ENCODE peak calls at places on chromosomes 13 and 19, in seven cellular contexts. N is stimulated activated CD8-positive, alpha-beta memory T cell treated with anti-CD3 and anti-CD28 coated beads, Interleukin-7, amount 100 ng/mL, for 24 hours; K is left colon; G is hippocampal formation; O is amygdala; M is epithelial cell of esophagus; C is kidney tubule cell. U is an unnamed sample.

GRCh38 chr19:33946535-33947323 is 150.1 kb downstream of the KCTD15 start:
- DNase-seq in C (no peak), G (no peak), K (no peak), N (no peak), M (no peak), O (no peak), U (no peak)

GRCh38 chr19:18612051-18612771 is 459 bp upstream of the TMEM59L start:
- DNase-seq in N (no peak), M (no peak), C (no peak), G (no peak), O (no peak), K (no peak), U (no peak)

GRCh38 chr19:50258918-50259372 is 55.5 kb downstream of the MYH14 start:
- DNase-seq in G (no peak), K (no peak), N (peak; percentile 11), M (no peak), O (no peak), C (no peak), U (no peak)

GRCh38 chr13:28322256-28322895 is 172.6 kb downstream of the FLT1 start:
- DNase-seq in C (no peak), G (no peak), K (no peak), N (no peak), O (no peak), M (no peak), U (no peak)

GRCh38 chr13:49938921-49939320 is 2.8 kb upstream of the SPRYD7 start:
- DNase-seq in O (no peak), C (no peak), N (no peak), M (no peak), G (no peak), K (peak; percentile 85), U (no peak)

GRCh38 chr13:44516771-44517170 is 59.4 kb downstream of the TSC22D1 start:
- DNase-seq in C (peak; percentile 28), K (no peak), G (no peak), M (peak; percentile 27), O (no peak), N (no peak), U (no peak)

GRCh38 chr19:44611812-44612295 is 1.5 kb upstream of the IGSF23 start:
- DNase-seq in K (no peak), O (no peak), N (no peak), C (no peak), M (no peak), G (no peak), U (no peak)

GRCh38 chr19:888615-889385 is 4.2 kb downstream of the MED16 start:
- DNase-seq in C (no peak), M (no peak), G (no peak), O (no peak), N (no peak), K (no peak), U (no peak)

GRCh38 chr19:2540646-2541454 is 64.9 kb downstream of the GADD45B start:
- DNase-seq in C (peak; percentile 99), G (no peak), K (peak; percentile 80), M (peak; percentile 97), O (no peak), N (no peak), U (peak; percentile 94)

GRCh38 chr13:67133476-67133875 is 96.7 kb downstream of the PCDH9 start:
- DNase-seq in O (no peak), C (no peak), G (no peak), K (no peak), M (no peak), N (no peak), U (no peak)

GRCh38 chr13:47764817-47765216 is 236.3 kb downstream of the SUCLA2 start:
- DNase-seq in G (no peak), O (no peak), K (no peak), M (no peak), C (no peak), N (no peak), U (no peak)

GRCh38 chr13:51000058-51000457 is 90.5 kb downstream of the RNASEH2B start:
- DNase-seq in C (no peak), M (no peak), N (no peak), O (no peak), G (no peak), K (no peak), U (no peak)

GRCh38 chr13:68584776-68585175 is 1354.6 kb upstream of the PCDH9 start:
- DNase-seq in K (no peak), O (no peak), N (no peak), M (no peak), C (no peak), G (no peak), U (no peak)

GRCh38 chr19:13092206-13092605 is 10.5 kb downstream of the LYL1 start:
- DNase-seq in O (no peak), G (no peak), N (no peak), K (no peak), C (no peak), M (no peak), U (no peak)

GRCh38 chr19:17784201-17785008 is 10.5 kb upstream of the B3GNT3 start:
- DNase-seq in M (peak; percentile 65), O (peak; percentile 11), G (peak; percentile 25), C (peak; percentile 71), K (no peak), N (peak; percentile 58), U (peak; percentile 78)

GRCh38 chr19:48543121-48543710 is 8.8 kb upstream of the SULT2B1 start:
- DNase-seq in N (no peak), G (no peak), M (peak; percentile 97), K (no peak), O (no peak), C (peak; percentile 93), U (no peak)

GRCh38 chr13:100513987-100514670 is 74.5 kb downstream of the GGACT start:
- DNase-seq in N (no peak), M (no peak), K (no peak), C (no peak), G (no peak), O (no peak), U (no peak)

GRCh38 chr13:47481521-47481920 is 519.6 kb downstream of the SUCLA2 start:
- DNase-seq in K (no peak), M (no peak), N (no peak), O (no peak), C (no peak), G (no peak), U (no peak)

GRCh38 chr19:10820173-10820572 is 15.8 kb downstream of the TMED1 start:
- DNase-seq in M (no peak), C (peak; percentile 16), G (no peak), K (no peak), O (no peak), N (no peak), U (no peak)

GRCh38 chr19:1268392-1269064 is 604 bp upstream of the CIRBP start:
- DNase-seq in N (no peak), O (no peak), K (no peak), G (no peak), M (no peak), C (no peak), U (no peak)

GRCh38 chr19:41668315-41668714 is 19.8 kb downstream of the CEACAM7 start:
- DNase-seq in C (no peak), N (no peak), K (no peak), O (no peak), G (no peak), M (no peak), U (no peak)

GRCh38 chr19:34269081-34269480 is 14.7 kb downstream of the GARRE1 start:
- DNase-seq in N (no peak), M (no peak), G (no peak), C (no peak), O (no peak), K (no peak), U (no peak)

GRCh38 chr13:105774739-105775460 is 760.6 kb downstream of the EFNB2 start:
- DNase-seq in G (no peak), C (peak; percentile 98), O (no peak), K (no peak), M (peak; percentile 24), N (no peak), U (no peak)